ENCODE peak calls at places on chromosome 18, in seven cellular contexts. F is NCI-H1092 treated with DMSO at 0.1 percent for 48 hours; I is activated effector memory CD4-positive, alpha-beta T cell treated with anti-CD3 and anti-CD28 coated beads, Interleukin-2, amount 50 U/mL, for 16 hours; C is fibroblast of the aortic adventitia; L is mucosa of descending colon; O is cardiac fibroblast; H is A549. Y is an unnamed sample.

GRCh38 chr18:13280066-13280795 is 61.7 kb downstream of the LDLRAD4 start:
- DNase-seq in H (no peak), C (no peak), F (no peak), L (no peak), O (no peak), I (no peak), Y (peak)

GRCh38 chr18:34121157-34121807 is 103.4 kb downstream of the NOL4 start:
- DNase-seq in I (no peak), O (peak), L (no peak), F (peak), C (peak), H (no peak), Y (no peak)

GRCh38 chr18:63775166-63775730 is at the start of gene SERPINB7:
- DNase-seq in O (peak), C (peak), I (no peak), H (peak), L (no peak), F (no peak), Y (no peak)

GRCh38 chr18:59988098-59988706 is 88.4 kb downstream of the PMAIP1 start:
- DNase-seq in I (peak), H (peak), C (peak), O (peak), F (peak), L (no peak), Y (peak)

GRCh38 chr18:43572165-43572564 is 294.9 kb upstream of the SYT4 start:
- DNase-seq in O (no peak), I (no peak), L (no peak), F (no peak), H (no peak), C (no peak), Y (no peak)

GRCh38 chr18:25650201-25650941 is 298.4 kb upstream of the ZNF521 start:
- DNase-seq in H (no peak), I (no peak), O (peak), L (no peak), C (peak), F (no peak), Y (no peak)

GRCh38 chr18:7945882-7946281 is 378.8 kb downstream of the PTPRM start:
- DNase-seq in L (no peak), C (peak), I (no peak), F (no peak), H (peak), O (peak), Y (no peak)

GRCh38 chr18:2572144-2572682 is 856 bp downstream of the NDC80 start:
- DNase-seq in L (no peak), C (no peak), O (no peak), F (no peak), I (no peak), H (no peak), Y (no peak)

GRCh38 chr18:35478520-35479435 is 19.0 kb downstream of the INO80C start:
- DNase-seq in O (peak), F (peak), L (peak), C (peak), I (peak), H (peak), Y (no peak)

GRCh38 chr18:7165846-7166393 is 48.3 kb upstream of the LAMA1 start:
- DNase-seq in L (no peak), F (no peak), O (no peak), H (no peak), I (no peak), C (no peak), Y (no peak)

GRCh38 chr18:63155910-63156773 is 163.4 kb downstream of the BCL2 start:
- DNase-seq in I (peak), O (no peak), F (no peak), L (no peak), C (no peak), H (no peak), Y (no peak)

GRCh38 chr18:8809514-8809913 is 104.2 kb downstream of the MTCL1 start:
- DNase-seq in H (no peak), C (no peak), F (no peak), O (no peak), L (no peak), I (no peak), Y (no peak)

GRCh38 chr18:72808688-72809087 is 59.1 kb downstream of the NETO1 start:
- DNase-seq in I (no peak), L (no peak), H (no peak), O (no peak), F (no peak), C (no peak), Y (no peak)

GRCh38 chr18:48800877-48801727 is 149.7 kb downstream of the SMAD7 start:
- DNase-seq in I (peak), C (peak), H (no peak), O (peak), L (no peak), F (no peak), Y (no peak)